ENCODE peak calls at places on chromosomes 5 and 9, in six cellular contexts. One of them, this sample, is unnamed.

GRCh38 chr5:83922699-83923098 is 202.0 kb upstream of the HAPLN1 start:
- DNase-seq in neuronal stem cell: no peak
- DNase-seq in mesenchymal stem cell: no peak
- DNase-seq in H1: no peak
- DNase-seq in IMR-90: no peak
- DNase-seq in mesendoderm: no peak
- DNase-seq in this sample: no peak

GRCh38 chr5:40191041-40191550 is 488.6 kb upstream of the PTGER4 start:
- DNase-seq in mesenchymal stem cell: peak
- DNase-seq in mesendoderm: no peak
- DNase-seq in H1: no peak
- DNase-seq in IMR-90: no peak
- DNase-seq in neuronal stem cell: no peak
- DNase-seq in this sample: no peak

GRCh38 chr5:31285025-31285424 is 91.5 kb downstream of the CDH6 start:
- DNase-seq in neuronal stem cell: no peak
- DNase-seq in IMR-90: no peak
- DNase-seq in mesendoderm: no peak
- DNase-seq in mesenchymal stem cell: no peak
- DNase-seq in H1: no peak
- DNase-seq in this sample: no peak

GRCh38 chr5:55985181-55985580 is 9.6 kb downstream of the IL6ST start:
- DNase-seq in IMR-90: no peak
- DNase-seq in neuronal stem cell: no peak
- DNase-seq in mesenchymal stem cell: no peak
- DNase-seq in mesendoderm: no peak
- DNase-seq in H1: no peak
- DNase-seq in this sample: no peak

GRCh38 chr5:113054899-113055298 is 78.3 kb downstream of the DCP2 start:
- DNase-seq in neuronal stem cell: no peak
- DNase-seq in mesenchymal stem cell: peak
- DNase-seq in H1: no peak
- DNase-seq in mesendoderm: no peak
- DNase-seq in IMR-90: no peak
- DNase-seq in this sample: no peak

GRCh38 chr5:169656125-169656990 is 19.3 kb downstream of the DOCK2 start:
- DNase-seq in IMR-90: peak
- DNase-seq in mesenchymal stem cell: peak
- DNase-seq in H1: no peak
- DNase-seq in mesendoderm: no peak
- DNase-seq in neuronal stem cell: no peak
- DNase-seq in this sample: no peak

GRCh38 chr5:4335078-4335477 is 739.4 kb downstream of the IRX1 start:
- DNase-seq in mesenchymal stem cell: no peak
- DNase-seq in H1: no peak
- DNase-seq in neuronal stem cell: no peak
- DNase-seq in mesendoderm: no peak
- DNase-seq in IMR-90: no peak
- DNase-seq in this sample: no peak

GRCh38 chr5:8060235-8061139 is 191.5 kb downstream of the MTRR start:
- DNase-seq in mesendoderm: no peak
- DNase-seq in IMR-90: no peak
- DNase-seq in mesenchymal stem cell: no peak
- DNase-seq in H1: no peak
- DNase-seq in neuronal stem cell: no peak
- DNase-seq in this sample: no peak

GRCh38 chr9:138042146-138042545 is 164.6 kb downstream of the CACNA1B start:
- DNase-seq in neuronal stem cell: no peak
- DNase-seq in H1: no peak
- DNase-seq in mesendoderm: no peak
- DNase-seq in IMR-90: no peak
- DNase-seq in mesenchymal stem cell: no peak
- DNase-seq in this sample: no peak

GRCh38 chr5:156477196-156477595 is 150.2 kb downstream of the SGCD start:
- DNase-seq in H1: no peak
- DNase-seq in IMR-90: peak
- DNase-seq in neuronal stem cell: no peak
- DNase-seq in mesendoderm: no peak
- DNase-seq in mesenchymal stem cell: peak
- DNase-seq in this sample: no peak

GRCh38 chr9:3205421-3206095 is 320.2 kb downstream of the RFX3 start:
- DNase-seq in mesenchymal stem cell: peak
- DNase-seq in mesendoderm: no peak
- DNase-seq in neuronal stem cell: no peak
- DNase-seq in IMR-90: no peak
- DNase-seq in H1: no peak
- DNase-seq in this sample: no peak

GRCh38 chr5:134113908-134114875 is at the start of gene TCF7:
- DNase-seq in mesendoderm: peak
- DNase-seq in H1: peak
- DNase-seq in IMR-90: peak
- DNase-seq in mesenchymal stem cell: peak
- DNase-seq in neuronal stem cell: peak
- DNase-seq in this sample: peak

GRCh38 chr5:149820012-149820411 is 89.9 kb downstream of the PPARGC1B start:
- DNase-seq in H1: no peak
- DNase-seq in mesendoderm: no peak
- DNase-seq in IMR-90: no peak
- DNase-seq in neuronal stem cell: no peak
- DNase-seq in mesenchymal stem cell: no peak
- DNase-seq in this sample: no peak

GRCh38 chr9:130128251-130128650 is 44.0 kb upstream of the NCS1 start:
- DNase-seq in mesendoderm: no peak
- DNase-seq in H1: no peak
- DNase-seq in IMR-90: no peak
- DNase-seq in neuronal stem cell: no peak
- DNase-seq in mesenchymal stem cell: no peak
- DNase-seq in this sample: no peak

GRCh38 chr9:84285381-84285780 is 55.2 kb downstream of the SLC28A3 start:
- DNase-seq in mesenchymal stem cell: no peak
- DNase-seq in mesendoderm: no peak
- DNase-seq in neuronal stem cell: no peak
- DNase-seq in IMR-90: no peak
- DNase-seq in H1: no peak
- DNase-seq in this sample: no peak

GRCh38 chr9:84278131-84278530 is 62.4 kb downstream of the SLC28A3 start:
- DNase-seq in H1: no peak
- DNase-seq in neuronal stem cell: no peak
- DNase-seq in mesendoderm: no peak
- DNase-seq in IMR-90: peak
- DNase-seq in mesenchymal stem cell: no peak
- DNase-seq in this sample: no peak

GRCh38 chr9:84283895-84284294 is 56.7 kb downstream of the SLC28A3 start:
- DNase-seq in H1: no peak
- DNase-seq in IMR-90: no peak
- DNase-seq in mesenchymal stem cell: no peak
- DNase-seq in mesendoderm: no peak
- DNase-seq in neuronal stem cell: no peak
- DNase-seq in this sample: peak
- H2BK5ac ChIP-seq in H1: no peak
- H2BK5ac ChIP-seq in IMR-90: no peak
- H2BK5ac ChIP-seq in mesenchymal stem cell: no peak
- H2BK5ac ChIP-seq in mesendoderm: no peak
- H2BK5ac ChIP-seq in neuronal stem cell: no peak
- H2BK5ac ChIP-seq in this sample: no peak

DNA sequence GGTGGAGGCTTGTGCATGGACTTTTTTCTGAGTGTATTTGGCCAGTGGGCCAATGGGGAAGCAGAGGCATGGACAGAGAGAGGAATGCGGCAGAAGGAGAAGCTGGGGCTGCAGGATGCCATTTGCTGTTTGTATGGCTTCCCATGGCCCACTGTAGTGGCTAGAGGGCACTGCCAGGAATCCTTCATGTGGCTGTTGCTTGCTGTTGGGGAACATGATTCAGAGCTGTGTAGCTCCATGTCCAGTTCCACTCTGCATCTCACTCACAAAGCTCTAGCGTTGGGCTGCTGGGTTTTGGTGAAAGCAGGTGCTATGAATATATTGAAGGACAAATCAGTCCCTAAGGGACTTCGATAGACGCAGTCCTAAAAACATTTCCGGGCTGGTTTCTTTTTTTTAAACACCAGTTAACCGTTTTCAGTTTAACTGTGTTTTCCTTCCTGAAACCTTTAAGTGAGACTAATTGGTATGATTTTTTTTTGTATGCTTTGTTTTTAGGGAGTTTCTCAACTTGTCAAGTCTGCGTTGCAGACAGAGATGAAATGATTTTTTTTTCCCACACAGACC is 51.3 kb downstream of the SLC22A5 start:
- DNase-seq in neuronal stem cell: no peak
- DNase-seq in mesenchymal stem cell: no peak
- DNase-seq in H1: no peak
- DNase-seq in mesendoderm: no peak
- DNase-seq in IMR-90: no peak
- DNase-seq in this sample: no peak
- H3K4me3 ChIP-seq in neuronal stem cell: no peak
- H3K4me3 ChIP-seq in mesenchymal stem cell: no peak
- H3K4me3 ChIP-seq in H1: no peak
- H3K4me3 ChIP-seq in mesendoderm: no peak
- H3K4me3 ChIP-seq in IMR-90: no peak
- H3K4me3 ChIP-seq in this sample: no peak

GRCh38 chr5:116773926-116774325 is 199.3 kb upstream of the SEMA6A start:
- DNase-seq in neuronal stem cell: no peak
- DNase-seq in IMR-90: no peak
- DNase-seq in mesenchymal stem cell: no peak
- DNase-seq in mesendoderm: peak
- DNase-seq in H1: no peak
- DNase-seq in this sample: no peak
- H2BK5ac ChIP-seq in neuronal stem cell: no peak
- H2BK5ac ChIP-seq in IMR-90: no peak
- H2BK5ac ChIP-seq in mesenchymal stem cell: no peak
- H2BK5ac ChIP-seq in mesendoderm: peak
- H2BK5ac ChIP-seq in H1: peak
- H2BK5ac ChIP-seq in this sample: peak

GRCh38 chr9:22008662-22009562 is at the start of gene CDKN2B:
- DNase-seq in mesendoderm: peak
- DNase-seq in IMR-90: peak
- DNase-seq in neuronal stem cell: peak
- DNase-seq in H1: no peak
- DNase-seq in mesenchymal stem cell: peak
- DNase-seq in this sample: peak
- H3K4me3 ChIP-seq in mesendoderm: peak
- H3K4me3 ChIP-seq in IMR-90: peak
- H3K4me3 ChIP-seq in neuronal stem cell: peak
- H3K4me3 ChIP-seq in H1: peak
- H3K4me3 ChIP-seq in mesenchymal stem cell: peak
- H3K4me3 ChIP-seq in this sample: peak

GRCh38 chr9:26955921-26956886 is at the start of gene IFT74:
- DNase-seq in mesenchymal stem cell: peak
- DNase-seq in neuronal stem cell: peak
- DNase-seq in IMR-90: peak
- DNase-seq in H1: peak
- DNase-seq in mesendoderm: peak
- DNase-seq in this sample: peak
- H2BK5ac ChIP-seq in mesenchymal stem cell: peak
- H2BK5ac ChIP-seq in neuronal stem cell: no peak
- H2BK5ac ChIP-seq in IMR-90: peak
- H2BK5ac ChIP-seq in H1: peak
- H2BK5ac ChIP-seq in mesendoderm: no peak
- H2BK5ac ChIP-seq in this sample: peak

DNA sequence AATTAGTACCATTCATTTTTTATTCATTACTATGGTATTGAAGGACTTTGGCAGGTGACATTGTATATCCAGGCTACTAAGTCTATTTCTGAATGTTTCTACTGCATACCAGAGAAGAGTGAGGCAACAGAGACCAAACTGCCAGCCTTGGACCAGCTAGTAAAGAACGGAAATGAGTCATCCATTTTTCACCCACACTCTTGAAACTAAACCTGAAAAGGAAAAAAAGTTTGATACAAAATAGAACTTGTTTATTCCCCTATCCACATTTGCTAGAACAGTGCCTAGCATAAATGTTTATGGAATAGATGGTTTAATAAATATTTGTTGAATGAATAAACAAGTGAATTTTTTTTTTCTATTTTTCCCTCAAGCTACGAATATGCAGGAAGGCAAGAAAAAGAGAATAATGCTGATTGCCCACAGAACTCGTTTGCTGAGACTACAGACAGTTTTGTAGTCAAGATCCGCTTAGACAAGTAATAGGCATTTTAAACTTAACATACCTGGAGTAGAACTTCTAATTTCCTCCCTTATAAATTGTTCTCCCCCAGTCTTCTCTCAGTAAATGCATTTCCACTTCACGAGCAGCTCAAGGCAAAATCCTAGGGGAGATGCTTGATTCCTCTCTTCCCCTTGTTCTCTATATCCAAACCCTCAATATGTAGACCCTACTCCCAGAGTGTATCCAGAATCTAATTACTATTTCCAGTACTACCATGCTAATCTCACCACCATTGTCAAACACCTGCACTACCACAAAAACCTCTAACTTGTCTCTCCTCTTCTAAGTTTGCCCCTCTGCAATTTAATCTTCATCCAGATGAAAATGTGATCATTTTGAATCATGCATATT is 146.1 kb upstream of the RASA1 start:
- DNase-seq in neuronal stem cell: no peak
- DNase-seq in IMR-90: peak
- DNase-seq in H1: no peak
- DNase-seq in mesenchymal stem cell: peak
- DNase-seq in mesendoderm: peak
- DNase-seq in this sample: peak
- H3K4me3 ChIP-seq in neuronal stem cell: no peak
- H3K4me3 ChIP-seq in IMR-90: no peak
- H3K4me3 ChIP-seq in H1: no peak
- H3K4me3 ChIP-seq in mesenchymal stem cell: no peak
- H3K4me3 ChIP-seq in mesendoderm: no peak
- H3K4me3 ChIP-seq in this sample: no peak

DNA sequence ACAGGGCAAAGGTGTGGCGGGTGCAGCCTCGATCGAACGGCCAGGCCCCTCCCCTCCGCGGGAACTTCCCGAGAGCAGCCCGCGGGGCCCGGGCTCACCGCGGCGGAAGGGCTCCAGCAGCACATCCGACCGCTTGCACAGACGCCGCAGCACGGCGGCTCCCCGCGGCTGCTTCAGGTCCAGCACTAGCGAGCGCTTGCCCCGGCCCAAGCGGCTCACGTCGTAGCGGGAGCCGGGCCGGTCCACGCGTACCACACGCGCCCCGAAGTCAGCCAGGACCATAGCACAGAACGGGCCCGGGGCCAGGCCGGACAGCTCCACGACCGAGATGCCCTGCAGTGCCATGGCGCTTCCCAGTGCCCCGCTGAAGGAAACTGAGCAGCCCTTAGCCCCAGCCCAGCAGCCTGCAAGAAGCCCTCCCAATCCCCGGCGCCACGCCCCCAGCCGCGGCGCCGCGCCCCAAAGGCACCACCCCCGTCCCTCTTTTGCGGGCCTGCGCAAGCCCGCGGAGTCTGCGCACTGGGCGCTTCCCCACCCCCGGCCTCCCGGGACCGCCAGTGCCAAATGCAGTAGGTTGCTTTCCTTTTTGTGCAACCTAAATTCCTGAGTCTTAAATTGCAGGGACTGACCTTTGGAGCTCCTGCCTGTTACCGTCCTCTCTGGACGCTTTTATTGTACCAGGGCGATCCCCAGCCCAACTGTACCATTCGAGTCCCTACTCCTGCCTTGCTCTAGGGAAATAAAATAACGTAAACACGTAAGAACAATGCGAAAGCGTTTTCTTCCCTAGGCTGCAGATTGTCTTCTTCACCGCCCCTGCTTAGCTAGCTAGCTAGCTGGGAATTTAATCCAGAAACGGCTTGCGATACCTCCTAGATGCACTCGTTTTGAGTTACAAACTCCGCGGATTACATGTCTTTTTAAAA is at the start of gene AMACR:
- DNase-seq in mesenchymal stem cell: peak
- DNase-seq in mesendoderm: peak
- DNase-seq in IMR-90: peak
- DNase-seq in neuronal stem cell: peak
- DNase-seq in H1: peak
- DNase-seq in this sample: peak
- H2BK5ac ChIP-seq in mesenchymal stem cell: peak
- H2BK5ac ChIP-seq in mesendoderm: peak
- H2BK5ac ChIP-seq in IMR-90: peak
- H2BK5ac ChIP-seq in neuronal stem cell: no peak
- H2BK5ac ChIP-seq in H1: peak
- H2BK5ac ChIP-seq in this sample: peak

GRCh38 chr5:96790851-96791513 is 16.8 kb downstream of the ERAP1 start:
- DNase-seq in H1: no peak
- DNase-seq in mesendoderm: no peak
- DNase-seq in neuronal stem cell: no peak
- DNase-seq in mesenchymal stem cell: peak
- DNase-seq in IMR-90: peak
- DNase-seq in this sample: peak
- H3K4me3 ChIP-seq in H1: no peak
- H3K4me3 ChIP-seq in mesendoderm: no peak
- H3K4me3 ChIP-seq in neuronal stem cell: no peak
- H3K4me3 ChIP-seq in mesenchymal stem cell: no peak
- H3K4me3 ChIP-seq in IMR-90: no peak
- H3K4me3 ChIP-seq in this sample: no peak

This sample was measured in trophoblast cell.